ENCODE peak calls at places on chromosomes 1 and 21, in four cellular contexts. One of them, this sample, is unnamed.

GRCh38 chr1:197519741-197520334 is 251.8 kb downstream of the CRB1 start:
- DNase-seq in adrenal gland: no peak
- DNase-seq in ovary: no peak
- DNase-seq in fibroblast of mammary gland: peak
- DNase-seq in this sample: peak

GRCh38 chr1:6820899-6821298 is 35.6 kb downstream of the CAMTA1 start:
- DNase-seq in fibroblast of mammary gland: no peak
- DNase-seq in ovary: no peak
- DNase-seq in adrenal gland: no peak
- DNase-seq in this sample: no peak

GRCh38 chr1:2137257-2138121 is 57.1 kb downstream of the FAAP20 start:
- DNase-seq in ovary: no peak
- DNase-seq in adrenal gland: no peak
- DNase-seq in fibroblast of mammary gland: no peak
- DNase-seq in this sample: no peak

GRCh38 chr1:70978623-70979022 is 69.0 kb downstream of the PTGER3 start:
- DNase-seq in ovary: no peak
- DNase-seq in adrenal gland: no peak
- DNase-seq in fibroblast of mammary gland: no peak
- DNase-seq in this sample: no peak

GRCh38 chr1:46554236-46555080 is 3.0 kb upstream of the KNCN start:
- DNase-seq in ovary: no peak
- DNase-seq in fibroblast of mammary gland: no peak
- DNase-seq in adrenal gland: no peak
- DNase-seq in this sample: no peak

GRCh38 chr1:3618904-3619671 is 5.7 kb upstream of the TPRG1L start:
- DNase-seq in fibroblast of mammary gland: peak
- DNase-seq in ovary: peak
- DNase-seq in adrenal gland: peak
- DNase-seq in this sample: peak

GRCh38 chr1:89786628-89787214 is 34.1 kb upstream of the LRRC8D start:
- DNase-seq in ovary: no peak
- DNase-seq in adrenal gland: no peak
- DNase-seq in fibroblast of mammary gland: no peak
- DNase-seq in this sample: no peak

GRCh38 chr1:218742478-218743260 is 397.5 kb downstream of the TGFB2 start:
- DNase-seq in adrenal gland: no peak
- DNase-seq in ovary: no peak
- DNase-seq in fibroblast of mammary gland: no peak
- DNase-seq in this sample: no peak

GRCh38 chr1:72568113-72568512 is 285.8 kb upstream of the NEGR1 start:
- DNase-seq in adrenal gland: no peak
- DNase-seq in ovary: no peak
- DNase-seq in fibroblast of mammary gland: no peak
- DNase-seq in this sample: no peak

GRCh38 chr1:58754683-58755467 is 29.0 kb downstream of the JUN start:
- DNase-seq in adrenal gland: no peak
- DNase-seq in fibroblast of mammary gland: no peak
- DNase-seq in ovary: no peak
- DNase-seq in this sample: no peak

GRCh38 chr1:19073311-19074186 is 117.1 kb upstream of the IFFO2 start:
- DNase-seq in ovary: no peak
- DNase-seq in adrenal gland: no peak
- DNase-seq in fibroblast of mammary gland: no peak
- DNase-seq in this sample: no peak

GRCh38 chr1:1283821-1284220 is 3.6 kb downstream of the SCNN1D start:
- DNase-seq in ovary: no peak
- DNase-seq in fibroblast of mammary gland: no peak
- DNase-seq in adrenal gland: no peak
- DNase-seq in this sample: no peak

DNA sequence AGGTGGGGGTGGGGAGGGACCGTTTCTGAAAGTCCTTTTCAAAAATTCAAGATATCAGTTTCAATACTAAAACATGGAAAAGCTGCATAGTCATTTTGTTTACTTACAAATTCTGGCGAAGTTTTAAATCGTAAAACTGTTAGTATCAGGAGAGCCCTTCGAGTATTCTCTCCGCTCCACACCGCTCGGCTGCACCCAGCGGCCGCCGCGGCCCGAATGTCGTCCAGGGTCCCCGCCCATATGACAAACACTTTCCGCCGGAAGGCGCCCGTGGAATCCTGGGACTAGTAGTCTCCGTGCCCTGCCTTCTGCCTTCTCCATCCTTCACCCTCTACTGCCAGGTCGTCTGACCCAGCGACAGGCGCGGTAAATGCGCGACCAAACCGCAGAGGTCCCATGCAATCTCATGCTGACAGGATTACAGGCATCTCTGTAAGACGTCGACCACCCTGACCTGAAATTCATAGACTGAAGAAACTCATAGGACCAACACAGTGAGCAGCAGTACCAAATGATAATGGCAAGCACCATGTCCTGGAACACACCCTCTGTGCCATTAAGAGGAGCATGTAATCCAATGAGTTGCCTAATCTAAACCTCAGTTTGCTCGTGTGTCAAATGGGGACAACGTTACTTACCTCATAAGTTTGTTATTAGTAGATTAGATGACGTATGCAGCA is at the start of gene TOR1AIP2:
- DNase-seq in fibroblast of mammary gland: peak
- DNase-seq in adrenal gland: peak
- DNase-seq in ovary: peak
- DNase-seq in this sample: peak
- TF ChIP-seq CTCF in fibroblast of mammary gland: no peak
- TF ChIP-seq CTCF in adrenal gland: no peak
- TF ChIP-seq CTCF in ovary: no peak
- TF ChIP-seq CTCF in this sample: no peak

DNA sequence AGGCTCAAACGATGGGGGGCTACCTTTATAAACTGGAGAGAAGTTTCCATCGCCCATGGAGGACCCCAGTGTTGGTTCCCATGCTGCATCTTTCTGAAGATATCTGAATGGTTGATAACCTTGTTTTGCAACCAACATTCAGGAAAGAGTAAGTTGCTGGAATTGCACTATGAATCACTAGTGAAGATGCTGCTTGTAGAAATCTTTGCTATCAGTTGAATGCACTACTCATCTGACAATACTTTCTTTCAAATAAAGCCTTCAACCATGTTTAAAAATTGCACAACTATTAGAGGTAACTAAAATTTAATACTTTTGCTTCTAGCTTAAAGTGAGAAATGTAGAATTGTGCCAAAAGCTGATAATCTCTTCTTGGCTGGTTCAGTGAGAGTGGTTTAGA is 86.8 kb upstream of the HIVEP3 start:
- DNase-seq in fibroblast of mammary gland: no peak
- DNase-seq in ovary: no peak
- DNase-seq in adrenal gland: no peak
- DNase-seq in this sample: no peak
- TF ChIP-seq CTCF in fibroblast of mammary gland: no peak
- TF ChIP-seq CTCF in ovary: no peak
- TF ChIP-seq CTCF in adrenal gland: no peak
- TF ChIP-seq CTCF in this sample: no peak

DNA sequence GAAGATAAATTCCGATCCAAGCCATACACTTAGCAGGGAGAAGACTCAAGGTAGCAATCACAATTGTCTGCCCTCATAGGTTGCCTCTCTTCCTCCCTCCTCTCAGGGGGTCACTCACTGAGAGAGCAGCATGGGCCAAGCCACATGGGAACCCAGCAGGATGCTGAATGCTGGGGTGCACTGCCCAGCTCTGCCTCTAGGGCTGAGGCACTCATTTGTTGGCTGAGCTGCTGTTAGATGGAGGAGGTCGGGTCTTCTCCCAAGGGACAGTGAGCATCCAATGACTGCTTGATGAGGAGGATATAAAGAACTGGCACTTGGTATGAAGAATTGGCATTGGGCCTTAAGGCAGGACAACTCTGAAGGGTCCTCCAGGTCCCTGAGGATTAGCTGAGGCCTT is 418.8 kb downstream of the SIPA1L2 start:
- DNase-seq in fibroblast of mammary gland: no peak
- DNase-seq in adrenal gland: no peak
- DNase-seq in ovary: no peak
- DNase-seq in this sample: no peak
- TF ChIP-seq CTCF in fibroblast of mammary gland: peak
- TF ChIP-seq CTCF in adrenal gland: no peak
- TF ChIP-seq CTCF in ovary: no peak
- TF ChIP-seq CTCF in this sample: peak

DNA sequence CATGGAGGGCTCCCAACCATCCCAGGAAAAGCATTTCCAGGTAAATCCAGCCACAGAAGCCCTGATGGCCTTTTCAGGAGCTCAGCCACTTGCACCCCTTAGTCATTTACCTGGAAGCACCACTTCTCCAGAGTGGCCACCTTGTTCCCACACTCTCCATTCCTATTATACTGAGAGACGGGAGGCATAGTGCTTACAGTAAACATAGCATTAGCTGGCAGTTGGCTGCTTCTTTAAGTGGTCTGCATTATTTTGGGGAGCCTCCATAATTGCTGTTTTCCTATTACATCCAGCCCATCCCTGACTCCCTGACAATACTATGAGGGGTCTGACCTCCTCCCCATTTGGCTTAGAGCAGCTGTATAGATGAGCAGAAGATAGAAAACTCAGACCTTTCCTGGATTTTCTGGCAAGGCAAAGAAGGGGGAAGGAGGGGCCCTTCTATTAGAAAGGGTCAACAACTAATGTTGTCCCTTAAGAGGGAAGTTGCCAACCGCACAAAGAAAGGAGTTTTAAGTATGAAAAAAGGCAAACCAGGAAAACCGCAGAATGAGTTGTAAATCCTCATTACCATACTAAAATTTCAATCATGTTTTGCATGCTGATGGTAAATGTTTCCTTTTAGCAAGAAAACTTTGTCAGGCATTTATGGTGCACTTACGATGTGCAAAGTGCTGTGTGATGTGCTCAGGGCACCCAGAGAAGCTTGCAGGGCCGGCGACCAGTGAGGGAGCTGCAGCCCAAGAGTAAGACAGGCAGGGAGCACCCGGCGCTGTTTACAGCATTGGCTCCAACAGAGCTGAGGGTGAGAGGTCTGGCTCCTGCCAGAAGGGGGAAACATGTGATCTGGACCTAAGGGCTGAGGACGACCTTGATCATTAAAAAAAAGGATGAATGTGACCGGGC is 167.3 kb downstream of the ZZZ3 start:
- DNase-seq in ovary: peak
- DNase-seq in adrenal gland: no peak
- DNase-seq in fibroblast of mammary gland: peak
- DNase-seq in this sample: peak
- TF ChIP-seq CTCF in ovary: no peak
- TF ChIP-seq CTCF in adrenal gland: no peak
- TF ChIP-seq CTCF in fibroblast of mammary gland: peak
- TF ChIP-seq CTCF in this sample: peak

GRCh38 chr1:180231506-180232420 is 1.7 kb downstream of the LHX4 start:
- DNase-seq in ovary: no peak
- DNase-seq in adrenal gland: no peak
- DNase-seq in fibroblast of mammary gland: peak
- DNase-seq in this sample: no peak
- TF ChIP-seq CTCF in ovary: no peak
- TF ChIP-seq CTCF in adrenal gland: no peak
- TF ChIP-seq CTCF in fibroblast of mammary gland: no peak
- TF ChIP-seq CTCF in this sample: peak

GRCh38 chr21:39714331-39714730 is 30.7 kb upstream of the IGSF5 start:
- DNase-seq in ovary: no peak
- DNase-seq in fibroblast of mammary gland: no peak
- DNase-seq in adrenal gland: no peak
- DNase-seq in this sample: no peak

GRCh38 chr21:39710866-39711265 is 34.1 kb upstream of the IGSF5 start:
- DNase-seq in fibroblast of mammary gland: no peak
- DNase-seq in ovary: no peak
- DNase-seq in adrenal gland: no peak
- DNase-seq in this sample: no peak

GRCh38 chr21:39713905-39714304 is 31.1 kb upstream of the IGSF5 start:
- DNase-seq in adrenal gland: no peak
- DNase-seq in ovary: no peak
- DNase-seq in fibroblast of mammary gland: peak
- DNase-seq in this sample: no peak

GRCh38 chr21:39715804-39716397 is 29.1 kb upstream of the IGSF5 start:
- DNase-seq in fibroblast of mammary gland: peak
- DNase-seq in adrenal gland: peak
- DNase-seq in ovary: peak
- DNase-seq in this sample: peak

GRCh38 chr21:39712976-39713375 is 32.0 kb upstream of the IGSF5 start:
- DNase-seq in ovary: no peak
- DNase-seq in adrenal gland: no peak
- DNase-seq in fibroblast of mammary gland: no peak
- DNase-seq in this sample: no peak
- TF ChIP-seq CTCF in ovary: no peak
- TF ChIP-seq CTCF in adrenal gland: no peak
- TF ChIP-seq CTCF in fibroblast of mammary gland: no peak
- TF ChIP-seq CTCF in this sample: peak

GRCh38 chr1:161020573-161021167 is at the start of gene F11R:
- DNase-seq in fibroblast of mammary gland: no peak
- DNase-seq in ovary: peak
- DNase-seq in adrenal gland: peak
- DNase-seq in this sample: no peak

GRCh38 chr1:161021959-161022332 is 994 bp upstream of the F11R start:
- DNase-seq in ovary: no peak
- DNase-seq in adrenal gland: no peak
- DNase-seq in fibroblast of mammary gland: no peak
- DNase-seq in this sample: no peak

GRCh38 chr1:161018631-161018930 is 2.4 kb downstream of the F11R start:
- DNase-seq in ovary: no peak
- DNase-seq in adrenal gland: no peak
- DNase-seq in fibroblast of mammary gland: no peak
- DNase-seq in this sample: no peak

GRCh38 chr1:161021168-161021958 is 411 bp upstream of the F11R start:
- DNase-seq in ovary: peak
- DNase-seq in adrenal gland: peak
- DNase-seq in fibroblast of mammary gland: no peak
- DNase-seq in this sample: no peak

DNA sequence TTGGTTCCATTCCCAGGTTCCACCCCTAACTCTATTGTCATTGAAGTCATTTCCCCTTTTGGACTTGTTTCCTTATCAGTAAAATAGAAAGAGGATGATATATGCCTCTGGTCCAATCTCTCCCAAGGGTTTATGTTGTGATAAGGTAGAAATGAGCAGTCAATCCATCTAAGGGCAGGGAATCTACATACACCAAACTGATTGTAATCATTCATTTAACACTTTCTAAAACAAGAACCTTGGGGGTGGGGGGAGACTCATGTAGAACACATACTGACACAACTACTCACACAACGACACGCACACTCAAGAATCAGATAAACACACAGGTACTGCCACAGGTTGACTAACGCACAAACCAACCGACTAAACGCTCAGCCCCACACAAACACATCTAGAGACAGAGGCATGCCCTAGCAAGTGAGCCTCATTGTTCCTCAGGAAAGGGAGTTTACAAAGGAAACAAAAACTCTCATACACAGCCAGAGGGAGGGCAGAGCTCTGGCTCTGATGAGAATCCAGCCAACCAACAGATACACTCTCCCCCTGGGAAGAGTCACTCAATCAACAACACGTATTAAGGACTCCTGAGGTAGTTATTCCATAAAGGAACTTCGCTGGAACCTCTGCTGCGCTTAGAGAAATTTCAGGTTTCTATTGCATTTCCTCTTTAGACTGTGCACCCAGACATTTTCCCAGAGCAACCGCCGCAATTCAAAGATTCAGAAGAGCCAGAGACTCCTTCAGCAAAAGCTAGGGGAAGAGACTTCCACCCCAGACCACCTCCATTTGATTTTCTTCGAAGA is 982 bp downstream of the F11R start:
- DNase-seq in fibroblast of mammary gland: no peak
- DNase-seq in adrenal gland: no peak
- DNase-seq in ovary: no peak
- DNase-seq in this sample: no peak
- TF ChIP-seq CTCF in fibroblast of mammary gland: no peak
- TF ChIP-seq CTCF in adrenal gland: no peak
- TF ChIP-seq CTCF in ovary: no peak
- TF ChIP-seq CTCF in this sample: no peak